ENCODE peak calls at places on chromosomes 12 and 14, in six cellular contexts. R, B, P, Q, Y and D are unnamed samples.

GRCh38 chr14:101225116-101225728 is 321.7 kb upstream of the RTL1 start:
- DNase-seq in Y (peak; percentile 23), B (no peak), Q (no peak), P (no peak), R (no peak), D (peak; percentile 11)

GRCh38 chr14:22319526-22320352 is 269.3 kb downstream of the DAD1 start:
- DNase-seq in Y (peak; percentile 63), P (no peak), Q (peak; percentile 17), B (peak; percentile 69), R (peak; percentile 87), D (peak; percentile 72)

GRCh38 chr12:118682656-118683055 is 298.7 kb upstream of the SRRM4 start:
- DNase-seq in P (no peak), Q (no peak), R (no peak), Y (no peak), B (no peak), D (no peak)

GRCh38 chr12:66851134-66851533 is 172.3 kb upstream of the GRIP1 start:
- DNase-seq in P (no peak), Y (no peak), Q (no peak), R (no peak), B (no peak), D (no peak)

GRCh38 chr12:93275589-93275988 is 102.1 kb upstream of the NUDT4 start:
- DNase-seq in Y (no peak), P (no peak), R (no peak), Q (peak; percentile 46), B (no peak), D (no peak)

GRCh38 chr12:43776498-43776897 is 17.7 kb downstream of the IRAK4 start:
- DNase-seq in Y (no peak), R (peak; percentile 8), Q (no peak), B (no peak), P (no peak), D (no peak)

GRCh38 chr14:24944800-24945199 is 105.1 kb downstream of the STXBP6 start:
- DNase-seq in R (no peak), P (no peak), Q (no peak), B (no peak), Y (no peak), D (no peak)

GRCh38 chr12:124665516-124665915 is 98.1 kb upstream of the NCOR2 start:
- DNase-seq in B (no peak), Y (no peak), R (no peak), P (no peak), Q (no peak), D (peak; percentile 60)

GRCh38 chr14:66495214-66496098 is 9.3 kb downstream of the CCDC196 start:
- DNase-seq in P (no peak), B (peak; percentile 68), Y (peak; percentile 62), R (peak; percentile 39), Q (peak; percentile 31), D (peak; percentile 48)

GRCh38 chr14:93089501-93090269 is 26.0 kb downstream of the ITPK1 start:
- DNase-seq in B (no peak), P (no peak), Q (no peak), R (no peak), Y (no peak), D (no peak)

GRCh38 chr14:96098309-96098998 is 59.3 kb downstream of the C14orf132 start:
- DNase-seq in Q (no peak), R (no peak), B (no peak), P (peak; percentile 73), Y (no peak), D (peak; percentile 74)

GRCh38 chr14:89550761-89551283 is 133.8 kb upstream of the FOXN3 start:
- DNase-seq in B (no peak), R (no peak), Q (no peak), Y (no peak), P (no peak), D (no peak)

GRCh38 chr12:69108024-69108423 is 131.3 kb upstream of the CPSF6 start:
- DNase-seq in Y (no peak), Q (no peak), R (no peak), B (no peak), P (no peak), D (no peak)

GRCh38 chr12:94997726-94998125 is 5.8 kb downstream of the NDUFA12 start:
- DNase-seq in Q (no peak), B (no peak), P (no peak), R (no peak), Y (no peak), D (no peak)

GRCh38 chr12:94998322-94998721 is 5.2 kb downstream of the NDUFA12 start:
- DNase-seq in R (no peak), Y (no peak), P (no peak), Q (no peak), B (no peak), D (no peak)

GRCh38 chr12:94990222-94990621 is 13.3 kb downstream of the NDUFA12 start:
- DNase-seq in P (no peak), B (no peak), Y (no peak), R (no peak), Q (no peak), D (no peak)

GRCh38 chr12:94997061-94997460 is 6.4 kb downstream of the NDUFA12 start:
- DNase-seq in R (no peak), B (no peak), P (no peak), Y (no peak), Q (no peak), D (no peak)

DNA sequence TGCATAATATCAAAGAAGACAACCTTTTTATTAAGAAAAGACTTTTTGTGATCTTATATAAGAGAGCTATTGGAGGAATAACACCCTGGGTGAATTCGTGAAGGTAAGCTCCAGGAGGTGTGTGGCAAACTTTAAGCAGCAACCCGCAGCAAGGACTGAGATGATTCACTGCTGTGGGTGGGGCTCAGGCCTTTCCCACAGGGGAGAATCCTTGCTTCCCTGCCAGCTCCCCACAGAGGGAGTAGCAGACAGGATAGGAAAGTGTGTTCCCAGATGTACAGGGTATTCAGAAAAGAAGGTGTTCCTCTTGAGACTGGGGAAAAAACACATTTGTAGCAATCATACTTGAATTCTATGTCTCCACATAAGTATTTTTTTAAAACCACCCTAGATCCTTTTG is 9.2 kb downstream of the NDUFA12 start:
- DNase-seq in P (no peak), B (peak; percentile 74), Y (no peak), R (no peak), Q (no peak), D (no peak)
- H3K36me3 ChIP-seq in P (peaks cover 39% of the 10 kb centered on the region), B (peaks cover 4% of the 10 kb centered on the region), Y (peaks cover 28% of the 10 kb centered on the region), R (no peaks in the 10 kb centered on the region), Q (no peaks in the 10 kb centered on the region), D (no peaks in the 10 kb centered on the region)

DNA sequence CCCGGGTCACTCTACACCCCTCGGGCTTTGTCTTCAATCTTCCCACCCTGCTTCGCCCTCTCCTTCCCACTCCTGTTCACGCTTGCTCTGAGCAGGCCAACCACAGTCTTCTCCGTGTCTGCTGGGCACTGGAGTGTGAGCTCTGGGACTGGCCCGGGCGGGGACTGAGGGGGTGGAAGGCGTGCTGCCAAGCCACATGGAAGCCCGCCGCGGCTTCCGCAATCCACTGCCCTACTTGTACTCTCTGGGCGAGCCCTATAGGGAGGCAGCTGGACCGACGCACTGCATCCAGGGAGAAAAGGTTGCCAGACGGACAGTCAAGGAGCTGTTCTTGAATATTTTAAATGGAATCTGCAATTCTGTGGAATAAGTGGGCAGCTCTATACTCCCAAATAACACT is 24.8 kb downstream of the GOLGA3 start:
- DNase-seq in Q (peak; percentile 34), P (no peak), R (no peak), B (no peak), Y (peak; percentile 68), D (no peak)
- H3K36me3 ChIP-seq in Q (no peaks in the 10 kb centered on the region), P (peaks cover 90% of the 10 kb centered on the region), R (no peaks in the 10 kb centered on the region), B (peaks cover 78% of the 10 kb centered on the region), Y (peaks cover 83% of the 10 kb centered on the region), D (peaks cover 2% of the 10 kb centered on the region)

GRCh38 chr12:49761677-49762467 is 20.5 kb downstream of the TMBIM6 start:
- DNase-seq in B (no peak), Q (no peak), P (no peak), Y (no peak), R (no peak), D (no peak)
- H3K36me3 ChIP-seq in B (peaks cover 76% of the 10 kb centered on the region), Q (no peaks in the 10 kb centered on the region), P (peaks cover 84% of the 10 kb centered on the region), Y (peaks cover 82% of the 10 kb centered on the region), R (no peaks in the 10 kb centered on the region), D (peaks cover 14% of the 10 kb centered on the region)

GRCh38 chr14:61404637-61405036 is 83.3 kb downstream of the PRKCH start:
- DNase-seq in B (no peak), P (no peak), Q (no peak), Y (no peak), R (no peak), D (no peak)
- H3K36me3 ChIP-seq in B (no peaks in the 10 kb centered on the region), P (no peaks in the 10 kb centered on the region), Q (no peaks in the 10 kb centered on the region), Y (no peaks in the 10 kb centered on the region), R (no peaks in the 10 kb centered on the region), D (no peaks in the 10 kb centered on the region)

DNA sequence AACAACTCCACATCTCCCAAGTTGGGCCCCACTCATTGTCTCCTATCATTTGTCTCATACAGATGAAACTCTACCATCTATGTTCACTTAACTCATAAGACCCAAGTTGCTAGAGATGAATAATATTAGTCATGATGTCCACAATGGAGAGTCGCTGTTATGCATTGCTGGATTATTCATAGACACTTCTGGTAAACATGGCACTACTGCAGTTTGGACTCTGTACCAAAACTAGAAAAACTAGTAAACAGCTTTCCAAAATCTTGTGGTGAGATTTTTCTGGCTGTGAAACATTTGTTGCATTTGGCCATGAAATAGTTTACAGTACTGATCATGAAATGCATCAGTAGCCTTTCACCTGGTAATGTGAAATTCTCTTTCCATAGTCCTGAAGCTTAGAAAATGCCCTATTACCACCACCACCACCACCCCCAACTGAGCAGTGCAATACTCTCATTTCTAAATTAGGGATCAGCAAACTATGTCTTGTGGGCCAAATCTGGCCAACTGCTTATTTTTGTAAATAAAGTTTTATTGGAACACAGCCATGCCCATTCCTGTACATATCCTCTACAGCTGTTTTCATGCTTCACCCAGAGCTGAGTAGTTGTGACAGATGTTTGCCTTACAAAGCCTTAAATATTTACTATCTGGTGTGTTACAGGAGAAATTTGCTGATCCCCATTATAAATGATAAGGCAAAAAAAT is 236.5 kb downstream of the DPF3 start:
- DNase-seq in B (no peak), R (no peak), Y (no peak), Q (no peak), P (no peak), D (no peak)
- H3K36me3 ChIP-seq in B (no peaks in the 10 kb centered on the region), R (no peaks in the 10 kb centered on the region), Y (peaks cover 7% of the 10 kb centered on the region), Q (no peaks in the 10 kb centered on the region), P (no peaks in the 10 kb centered on the region), D (no peaks in the 10 kb centered on the region)